ENCODE peak calls at places on chromosomes 6 and 20, in nine cellular contexts. One of them, this sample, is unnamed.

GRCh38 chr6:31711233-31711632 is 3.9 kb upstream of the LY6G6D start:
- DNase-seq in brain microvascular endothelial cell: no peak
- DNase-seq in activated gamma-delta T cell treated with Interleukin-2 at 50 U/mL for 16 hours: no peak
- DNase-seq in retina: no peak
- DNase-seq in stimulated activated CD4-positive, alpha-beta T cell treated with anti-CD3 and anti-CD28 coated beads, Interleukin-1b, Interleukin-23, amount 100 ng/mL, for 4 hours: no peak
- DNase-seq in activated CD4-positive, alpha-beta T cell treated with anti-CD3 and anti-CD28 coated beads for 4 hours: no peak
- DNase-seq in NCI-H774: no peak
- DNase-seq in cardiac muscle cell: no peak
- DNase-seq in RWPE1: peak
- DNase-seq in this sample: no peak

GRCh38 chr6:167493961-167494697 is 169.2 kb downstream of the TTLL2 start:
- DNase-seq in retina: peak
- DNase-seq in activated CD4-positive, alpha-beta T cell treated with anti-CD3 and anti-CD28 coated beads for 4 hours: no peak
- DNase-seq in stimulated activated CD4-positive, alpha-beta T cell treated with anti-CD3 and anti-CD28 coated beads, Interleukin-1b, Interleukin-23, amount 100 ng/mL, for 4 hours: no peak
- DNase-seq in cardiac muscle cell: peak
- DNase-seq in activated gamma-delta T cell treated with Interleukin-2 at 50 U/mL for 16 hours: no peak
- DNase-seq in brain microvascular endothelial cell: no peak
- DNase-seq in RWPE1: no peak
- DNase-seq in NCI-H774: no peak
- DNase-seq in this sample: no peak

GRCh38 chr6:22952076-22952475 is 382.7 kb downstream of the HDGFL1 start:
- DNase-seq in brain microvascular endothelial cell: no peak
- DNase-seq in retina: no peak
- DNase-seq in NCI-H774: no peak
- DNase-seq in activated CD4-positive, alpha-beta T cell treated with anti-CD3 and anti-CD28 coated beads for 4 hours: no peak
- DNase-seq in cardiac muscle cell: no peak
- DNase-seq in stimulated activated CD4-positive, alpha-beta T cell treated with anti-CD3 and anti-CD28 coated beads, Interleukin-1b, Interleukin-23, amount 100 ng/mL, for 4 hours: no peak
- DNase-seq in activated gamma-delta T cell treated with Interleukin-2 at 50 U/mL for 16 hours: no peak
- DNase-seq in RWPE1: no peak
- DNase-seq in this sample: no peak

GRCh38 chr6:113248532-113248931 is 608.6 kb upstream of the MARCKS start:
- DNase-seq in stimulated activated CD4-positive, alpha-beta T cell treated with anti-CD3 and anti-CD28 coated beads, Interleukin-1b, Interleukin-23, amount 100 ng/mL, for 4 hours: no peak
- DNase-seq in brain microvascular endothelial cell: no peak
- DNase-seq in NCI-H774: no peak
- DNase-seq in RWPE1: no peak
- DNase-seq in cardiac muscle cell: no peak
- DNase-seq in activated gamma-delta T cell treated with Interleukin-2 at 50 U/mL for 16 hours: no peak
- DNase-seq in retina: no peak
- DNase-seq in activated CD4-positive, alpha-beta T cell treated with anti-CD3 and anti-CD28 coated beads for 4 hours: no peak
- DNase-seq in this sample: no peak

GRCh38 chr20:61840661-61841455 is 224.8 kb downstream of the TAF4 start:
- DNase-seq in brain microvascular endothelial cell: no peak
- DNase-seq in retina: peak
- DNase-seq in RWPE1: no peak
- DNase-seq in cardiac muscle cell: no peak
- DNase-seq in NCI-H774: no peak
- DNase-seq in activated CD4-positive, alpha-beta T cell treated with anti-CD3 and anti-CD28 coated beads for 4 hours: no peak
- DNase-seq in stimulated activated CD4-positive, alpha-beta T cell treated with anti-CD3 and anti-CD28 coated beads, Interleukin-1b, Interleukin-23, amount 100 ng/mL, for 4 hours: no peak
- DNase-seq in activated gamma-delta T cell treated with Interleukin-2 at 50 U/mL for 16 hours: no peak
- DNase-seq in this sample: no peak

GRCh38 chr20:34995192-34995591 is 39.5 kb downstream of the MYH7B start:
- DNase-seq in NCI-H774: no peak
- DNase-seq in stimulated activated CD4-positive, alpha-beta T cell treated with anti-CD3 and anti-CD28 coated beads, Interleukin-1b, Interleukin-23, amount 100 ng/mL, for 4 hours: no peak
- DNase-seq in RWPE1: no peak
- DNase-seq in retina: no peak
- DNase-seq in activated gamma-delta T cell treated with Interleukin-2 at 50 U/mL for 16 hours: no peak
- DNase-seq in brain microvascular endothelial cell: no peak
- DNase-seq in activated CD4-positive, alpha-beta T cell treated with anti-CD3 and anti-CD28 coated beads for 4 hours: no peak
- DNase-seq in cardiac muscle cell: no peak
- DNase-seq in this sample: no peak

GRCh38 chr20:45101333-45101850 is 465 bp upstream of the KCNS1 start:
- DNase-seq in retina: no peak
- DNase-seq in brain microvascular endothelial cell: no peak
- DNase-seq in activated gamma-delta T cell treated with Interleukin-2 at 50 U/mL for 16 hours: no peak
- DNase-seq in cardiac muscle cell: no peak
- DNase-seq in RWPE1: no peak
- DNase-seq in stimulated activated CD4-positive, alpha-beta T cell treated with anti-CD3 and anti-CD28 coated beads, Interleukin-1b, Interleukin-23, amount 100 ng/mL, for 4 hours: no peak
- DNase-seq in activated CD4-positive, alpha-beta T cell treated with anti-CD3 and anti-CD28 coated beads for 4 hours: no peak
- DNase-seq in NCI-H774: no peak
- DNase-seq in this sample: no peak

GRCh38 chr6:36131517-36132220 is 1.4 kb downstream of the MAPK13 start:
- DNase-seq in cardiac muscle cell: peak
- DNase-seq in activated gamma-delta T cell treated with Interleukin-2 at 50 U/mL for 16 hours: peak
- DNase-seq in RWPE1: peak
- DNase-seq in NCI-H774: peak
- DNase-seq in stimulated activated CD4-positive, alpha-beta T cell treated with anti-CD3 and anti-CD28 coated beads, Interleukin-1b, Interleukin-23, amount 100 ng/mL, for 4 hours: peak
- DNase-seq in brain microvascular endothelial cell: peak
- DNase-seq in retina: peak
- DNase-seq in activated CD4-positive, alpha-beta T cell treated with anti-CD3 and anti-CD28 coated beads for 4 hours: peak
- DNase-seq in this sample: peak

GRCh38 chr6:170237999-170238740 is 52.7 kb downstream of the DLL1 start:
- DNase-seq in brain microvascular endothelial cell: no peak
- DNase-seq in NCI-H774: no peak
- DNase-seq in stimulated activated CD4-positive, alpha-beta T cell treated with anti-CD3 and anti-CD28 coated beads, Interleukin-1b, Interleukin-23, amount 100 ng/mL, for 4 hours: no peak
- DNase-seq in retina: no peak
- DNase-seq in activated CD4-positive, alpha-beta T cell treated with anti-CD3 and anti-CD28 coated beads for 4 hours: no peak
- DNase-seq in RWPE1: no peak
- DNase-seq in activated gamma-delta T cell treated with Interleukin-2 at 50 U/mL for 16 hours: no peak
- DNase-seq in cardiac muscle cell: no peak
- DNase-seq in this sample: no peak

GRCh38 chr20:63682384-63683139 is 13.9 kb upstream of the TNFRSF6B start:
- DNase-seq in retina: no peak
- DNase-seq in activated gamma-delta T cell treated with Interleukin-2 at 50 U/mL for 16 hours: no peak
- DNase-seq in activated CD4-positive, alpha-beta T cell treated with anti-CD3 and anti-CD28 coated beads for 4 hours: no peak
- DNase-seq in RWPE1: peak
- DNase-seq in stimulated activated CD4-positive, alpha-beta T cell treated with anti-CD3 and anti-CD28 coated beads, Interleukin-1b, Interleukin-23, amount 100 ng/mL, for 4 hours: no peak
- DNase-seq in cardiac muscle cell: peak
- DNase-seq in NCI-H774: no peak
- DNase-seq in brain microvascular endothelial cell: peak
- DNase-seq in this sample: no peak

GRCh38 chr20:33679758-33680485 is 5.7 kb upstream of the NECAB3 start:
- DNase-seq in retina: no peak
- DNase-seq in brain microvascular endothelial cell: no peak
- DNase-seq in cardiac muscle cell: no peak
- DNase-seq in activated CD4-positive, alpha-beta T cell treated with anti-CD3 and anti-CD28 coated beads for 4 hours: no peak
- DNase-seq in stimulated activated CD4-positive, alpha-beta T cell treated with anti-CD3 and anti-CD28 coated beads, Interleukin-1b, Interleukin-23, amount 100 ng/mL, for 4 hours: no peak
- DNase-seq in RWPE1: no peak
- DNase-seq in activated gamma-delta T cell treated with Interleukin-2 at 50 U/mL for 16 hours: peak
- DNase-seq in NCI-H774: no peak
- DNase-seq in this sample: peak

GRCh38 chr6:134741193-134741521 is 208.7 kb downstream of the ALDH8A1 start:
- DNase-seq in stimulated activated CD4-positive, alpha-beta T cell treated with anti-CD3 and anti-CD28 coated beads, Interleukin-1b, Interleukin-23, amount 100 ng/mL, for 4 hours: no peak
- DNase-seq in retina: no peak
- DNase-seq in activated CD4-positive, alpha-beta T cell treated with anti-CD3 and anti-CD28 coated beads for 4 hours: no peak
- DNase-seq in cardiac muscle cell: no peak
- DNase-seq in NCI-H774: peak
- DNase-seq in brain microvascular endothelial cell: no peak
- DNase-seq in RWPE1: no peak
- DNase-seq in activated gamma-delta T cell treated with Interleukin-2 at 50 U/mL for 16 hours: no peak
- DNase-seq in this sample: no peak

GRCh38 chr6:165729307-165729936 is 66.4 kb upstream of the PDE10A start:
- DNase-seq in activated gamma-delta T cell treated with Interleukin-2 at 50 U/mL for 16 hours: peak
- DNase-seq in RWPE1: peak
- DNase-seq in NCI-H774: no peak
- DNase-seq in cardiac muscle cell: peak
- DNase-seq in activated CD4-positive, alpha-beta T cell treated with anti-CD3 and anti-CD28 coated beads for 4 hours: no peak
- DNase-seq in brain microvascular endothelial cell: peak
- DNase-seq in retina: no peak
- DNase-seq in stimulated activated CD4-positive, alpha-beta T cell treated with anti-CD3 and anti-CD28 coated beads, Interleukin-1b, Interleukin-23, amount 100 ng/mL, for 4 hours: no peak
- DNase-seq in this sample: no peak

GRCh38 chr6:12776291-12776690 is 59.7 kb downstream of the PHACTR1 start:
- DNase-seq in RWPE1: no peak
- DNase-seq in retina: no peak
- DNase-seq in stimulated activated CD4-positive, alpha-beta T cell treated with anti-CD3 and anti-CD28 coated beads, Interleukin-1b, Interleukin-23, amount 100 ng/mL, for 4 hours: no peak
- DNase-seq in cardiac muscle cell: no peak
- DNase-seq in activated gamma-delta T cell treated with Interleukin-2 at 50 U/mL for 16 hours: no peak
- DNase-seq in activated CD4-positive, alpha-beta T cell treated with anti-CD3 and anti-CD28 coated beads for 4 hours: no peak
- DNase-seq in NCI-H774: no peak
- DNase-seq in brain microvascular endothelial cell: no peak
- DNase-seq in this sample: no peak

GRCh38 chr6:31579119-31579505 is 3.1 kb downstream of the LTB start:
- DNase-seq in RWPE1: no peak
- DNase-seq in NCI-H774: no peak
- DNase-seq in brain microvascular endothelial cell: no peak
- DNase-seq in stimulated activated CD4-positive, alpha-beta T cell treated with anti-CD3 and anti-CD28 coated beads, Interleukin-1b, Interleukin-23, amount 100 ng/mL, for 4 hours: no peak
- DNase-seq in activated CD4-positive, alpha-beta T cell treated with anti-CD3 and anti-CD28 coated beads for 4 hours: no peak
- DNase-seq in retina: no peak
- DNase-seq in activated gamma-delta T cell treated with Interleukin-2 at 50 U/mL for 16 hours: no peak
- DNase-seq in cardiac muscle cell: no peak
- DNase-seq in this sample: no peak

GRCh38 chr20:55650609-55651228 is 354.6 kb downstream of the CBLN4 start:
- DNase-seq in stimulated activated CD4-positive, alpha-beta T cell treated with anti-CD3 and anti-CD28 coated beads, Interleukin-1b, Interleukin-23, amount 100 ng/mL, for 4 hours: no peak
- DNase-seq in RWPE1: no peak
- DNase-seq in activated gamma-delta T cell treated with Interleukin-2 at 50 U/mL for 16 hours: no peak
- DNase-seq in retina: no peak
- DNase-seq in brain microvascular endothelial cell: no peak
- DNase-seq in NCI-H774: no peak
- DNase-seq in activated CD4-positive, alpha-beta T cell treated with anti-CD3 and anti-CD28 coated beads for 4 hours: no peak
- DNase-seq in cardiac muscle cell: no peak
- DNase-seq in this sample: no peak

GRCh38 chr20:34709836-34710567 is 5.9 kb downstream of the TP53INP2 start:
- DNase-seq in retina: peak
- DNase-seq in activated CD4-positive, alpha-beta T cell treated with anti-CD3 and anti-CD28 coated beads for 4 hours: no peak
- DNase-seq in RWPE1: peak
- DNase-seq in cardiac muscle cell: peak
- DNase-seq in activated gamma-delta T cell treated with Interleukin-2 at 50 U/mL for 16 hours: no peak
- DNase-seq in brain microvascular endothelial cell: peak
- DNase-seq in stimulated activated CD4-positive, alpha-beta T cell treated with anti-CD3 and anti-CD28 coated beads, Interleukin-1b, Interleukin-23, amount 100 ng/mL, for 4 hours: no peak
- DNase-seq in NCI-H774: peak
- DNase-seq in this sample: no peak

GRCh38 chr20:32130352-32130751 is 20.8 kb downstream of the TM9SF4 start:
- DNase-seq in NCI-H774: no peak
- DNase-seq in RWPE1: no peak
- DNase-seq in retina: no peak
- DNase-seq in activated gamma-delta T cell treated with Interleukin-2 at 50 U/mL for 16 hours: no peak
- DNase-seq in cardiac muscle cell: peak
- DNase-seq in activated CD4-positive, alpha-beta T cell treated with anti-CD3 and anti-CD28 coated beads for 4 hours: no peak
- DNase-seq in brain microvascular endothelial cell: no peak
- DNase-seq in stimulated activated CD4-positive, alpha-beta T cell treated with anti-CD3 and anti-CD28 coated beads, Interleukin-1b, Interleukin-23, amount 100 ng/mL, for 4 hours: no peak
- DNase-seq in this sample: no peak

GRCh38 chr6:100504786-100505737 is 40.3 kb upstream of the SIM1 start:
- DNase-seq in activated gamma-delta T cell treated with Interleukin-2 at 50 U/mL for 16 hours: no peak
- DNase-seq in NCI-H774: no peak
- DNase-seq in activated CD4-positive, alpha-beta T cell treated with anti-CD3 and anti-CD28 coated beads for 4 hours: no peak
- DNase-seq in RWPE1: peak
- DNase-seq in brain microvascular endothelial cell: peak
- DNase-seq in cardiac muscle cell: peak
- DNase-seq in stimulated activated CD4-positive, alpha-beta T cell treated with anti-CD3 and anti-CD28 coated beads, Interleukin-1b, Interleukin-23, amount 100 ng/mL, for 4 hours: no peak
- DNase-seq in retina: no peak
- DNase-seq in this sample: no peak

GRCh38 chr20:23541330-23541729 is 27.0 kb downstream of the CST9L start:
- DNase-seq in retina: no peak
- DNase-seq in cardiac muscle cell: no peak
- DNase-seq in stimulated activated CD4-positive, alpha-beta T cell treated with anti-CD3 and anti-CD28 coated beads, Interleukin-1b, Interleukin-23, amount 100 ng/mL, for 4 hours: no peak
- DNase-seq in activated CD4-positive, alpha-beta T cell treated with anti-CD3 and anti-CD28 coated beads for 4 hours: no peak
- DNase-seq in brain microvascular endothelial cell: no peak
- DNase-seq in NCI-H774: no peak
- DNase-seq in RWPE1: peak
- DNase-seq in activated gamma-delta T cell treated with Interleukin-2 at 50 U/mL for 16 hours: no peak
- DNase-seq in this sample: no peak

GRCh38 chr6:132198040-132198439 is 203.2 kb downstream of the MOXD1 start:
- DNase-seq in brain microvascular endothelial cell: peak
- DNase-seq in activated gamma-delta T cell treated with Interleukin-2 at 50 U/mL for 16 hours: no peak
- DNase-seq in retina: no peak
- DNase-seq in cardiac muscle cell: no peak
- DNase-seq in stimulated activated CD4-positive, alpha-beta T cell treated with anti-CD3 and anti-CD28 coated beads, Interleukin-1b, Interleukin-23, amount 100 ng/mL, for 4 hours: no peak
- DNase-seq in activated CD4-positive, alpha-beta T cell treated with anti-CD3 and anti-CD28 coated beads for 4 hours: no peak
- DNase-seq in RWPE1: no peak
- DNase-seq in NCI-H774: no peak
- DNase-seq in this sample: no peak

GRCh38 chr6:46010771-46011170 is 4.9 kb downstream of the CLIC5 start:
- DNase-seq in activated CD4-positive, alpha-beta T cell treated with anti-CD3 and anti-CD28 coated beads for 4 hours: no peak
- DNase-seq in stimulated activated CD4-positive, alpha-beta T cell treated with anti-CD3 and anti-CD28 coated beads, Interleukin-1b, Interleukin-23, amount 100 ng/mL, for 4 hours: no peak
- DNase-seq in retina: no peak
- DNase-seq in activated gamma-delta T cell treated with Interleukin-2 at 50 U/mL for 16 hours: no peak
- DNase-seq in cardiac muscle cell: no peak
- DNase-seq in NCI-H774: no peak
- DNase-seq in brain microvascular endothelial cell: no peak
- DNase-seq in RWPE1: no peak
- DNase-seq in this sample: no peak

GRCh38 chr6:45473121-45473967 is 95.6 kb upstream of the SUPT3H start:
- DNase-seq in activated CD4-positive, alpha-beta T cell treated with anti-CD3 and anti-CD28 coated beads for 4 hours: no peak
- DNase-seq in cardiac muscle cell: no peak
- DNase-seq in brain microvascular endothelial cell: no peak
- DNase-seq in stimulated activated CD4-positive, alpha-beta T cell treated with anti-CD3 and anti-CD28 coated beads, Interleukin-1b, Interleukin-23, amount 100 ng/mL, for 4 hours: no peak
- DNase-seq in RWPE1: no peak
- DNase-seq in NCI-H774: peak
- DNase-seq in retina: no peak
- DNase-seq in activated gamma-delta T cell treated with Interleukin-2 at 50 U/mL for 16 hours: no peak
- DNase-seq in this sample: no peak

GRCh38 chr6:161575508-161576254 is 301.8 kb upstream of the AGPAT4 start:
- DNase-seq in stimulated activated CD4-positive, alpha-beta T cell treated with anti-CD3 and anti-CD28 coated beads, Interleukin-1b, Interleukin-23, amount 100 ng/mL, for 4 hours: no peak
- DNase-seq in retina: peak
- DNase-seq in brain microvascular endothelial cell: no peak
- DNase-seq in NCI-H774: no peak
- DNase-seq in activated gamma-delta T cell treated with Interleukin-2 at 50 U/mL for 16 hours: no peak
- DNase-seq in activated CD4-positive, alpha-beta T cell treated with anti-CD3 and anti-CD28 coated beads for 4 hours: no peak
- DNase-seq in cardiac muscle cell: no peak
- DNase-seq in RWPE1: no peak
- DNase-seq in this sample: no peak

GRCh38 chr6:131082335-131082734 is 19.3 kb upstream of the EPB41L2 start:
- DNase-seq in brain microvascular endothelial cell: no peak
- DNase-seq in activated CD4-positive, alpha-beta T cell treated with anti-CD3 and anti-CD28 coated beads for 4 hours: no peak
- DNase-seq in NCI-H774: no peak
- DNase-seq in activated gamma-delta T cell treated with Interleukin-2 at 50 U/mL for 16 hours: no peak
- DNase-seq in stimulated activated CD4-positive, alpha-beta T cell treated with anti-CD3 and anti-CD28 coated beads, Interleukin-1b, Interleukin-23, amount 100 ng/mL, for 4 hours: no peak
- DNase-seq in RWPE1: no peak
- DNase-seq in cardiac muscle cell: no peak
- DNase-seq in retina: no peak
- DNase-seq in this sample: no peak

GRCh38 chr20:52438326-52438963 is 246.9 kb upstream of the ZFP64 start:
- DNase-seq in retina: no peak
- DNase-seq in NCI-H774: no peak
- DNase-seq in activated gamma-delta T cell treated with Interleukin-2 at 50 U/mL for 16 hours: no peak
- DNase-seq in cardiac muscle cell: no peak
- DNase-seq in stimulated activated CD4-positive, alpha-beta T cell treated with anti-CD3 and anti-CD28 coated beads, Interleukin-1b, Interleukin-23, amount 100 ng/mL, for 4 hours: no peak
- DNase-seq in activated CD4-positive, alpha-beta T cell treated with anti-CD3 and anti-CD28 coated beads for 4 hours: no peak
- DNase-seq in brain microvascular endothelial cell: no peak
- DNase-seq in RWPE1: no peak
- DNase-seq in this sample: no peak

This sample was measured in activated T-helper 1 cell treated with anti-CD3 and anti-CD28 coated beads, Interleukin-12 subunit alpha, Interleukin-12 subunit beta, Interleukin-2, Interleukin-4 antibody, amounts not matched to agents 30 ng/mL and 10 ng/mL and 1 ng/mL, durations not matched to agents 14 hours and 24 hours and 36 hours.